ENCODE peak calls at places on chromosomes 11 and 22, in eight cellular contexts. P, B, G, M, Q, O, R and Z are unnamed samples.
A peak's percentile ranks its signal among the peaks of the same experiment; 100 is the strongest.

GRCh38 chr11:102187416-102188125 is 77.3 kb downstream of the YAP1 start:
- DNase-seq in P (no peak), B (no peak), G (peak; percentile 23), M (no peak), Q (no peak), O (peak; percentile 35), R (no peak), Z (no peak)

GRCh38 chr22:19270873-19271272 is 20.6 kb downstream of the CLTCL1 start:
- DNase-seq in P (no peak), B (no peak), G (no peak), M (no peak), Q (no peak), O (no peak), R (no peak), Z (no peak)

GRCh38 chr22:44116755-44117684 is 63.7 kb upstream of the PARVG start:
- DNase-seq in P (peak; percentile 52), B (no peak), G (no peak), M (no peak), Q (no peak), O (no peak), R (no peak), Z (no peak)

GRCh38 chr22:23248583-23248982 is 68.3 kb downstream of the BCR start:
- DNase-seq in P (no peak), B (no peak), G (peak; percentile 63), M (peak; percentile 58), Q (no peak), O (peak; percentile 63), R (no peak), Z (no peak)

GRCh38 chr22:48894064-48894671 is 933.5 kb downstream of the BRD1 start:
- DNase-seq in P (no peak), B (peak; percentile 47), G (no peak), M (peak; percentile 21), Q (peak; percentile 88), O (no peak), R (peak; percentile 45), Z (no peak)

GRCh38 chr11:10454506-10454901 is 560 bp upstream of the AMPD3 start:
- DNase-seq in P (no peak), B (no peak), G (no peak), M (no peak), Q (no peak), O (no peak), R (no peak), Z (no peak)

GRCh38 chr22:36998620-36999351 is 20.5 kb downstream of the TST start:
- DNase-seq in P (no peak), B (no peak), G (no peak), M (no peak), Q (no peak), O (peak; percentile 15), R (no peak), Z (no peak)

GRCh38 chr22:44360686-44361381 is 48.1 kb upstream of the SHISAL1 start:
- DNase-seq in P (peak; percentile 85), B (peak; percentile 67), G (no peak), M (peak; percentile 78), Q (no peak), O (peak; percentile 80), R (no peak), Z (no peak)

GRCh38 chr22:50738649-50739227 is 734 bp downstream of the ACR start:
- DNase-seq in P (no peak), B (peak; percentile 44), G (no peak), M (peak; percentile 15), Q (no peak), O (no peak), R (no peak), Z (no peak)

GRCh38 chr11:15307600-15307999 is 192.9 kb downstream of the INSC start:
- DNase-seq in P (no peak), B (no peak), G (peak; percentile 21), M (no peak), Q (no peak), O (no peak), R (no peak), Z (no peak)

GRCh38 chr22:45583504-45583903 is 80.8 kb downstream of the FBLN1 start:
- DNase-seq in P (no peak), B (no peak), G (no peak), M (no peak), Q (no peak), O (no peak), R (peak; percentile 51), Z (no peak)

GRCh38 chr11:133215529-133216230 is 316.6 kb downstream of the OPCML start:
- DNase-seq in P (no peak), B (no peak), G (no peak), M (no peak), Q (no peak), O (no peak), R (no peak), Z (no peak)

GRCh38 chr11:14015711-14016110 is 53.2 kb downstream of the SPON1 start:
- DNase-seq in P (no peak), B (no peak), G (peak; percentile 60), M (no peak), Q (no peak), O (peak; percentile 81), R (no peak), Z (no peak)

GRCh38 chr11:115523727-115524399 is 19.6 kb upstream of the CADM1 start:
- DNase-seq in P (no peak), B (no peak), G (no peak), M (no peak), Q (no peak), O (no peak), R (no peak), Z (no peak)

GRCh38 chr11:115521874-115522273 is 17.7 kb upstream of the CADM1 start:
- DNase-seq in P (no peak), B (no peak), G (no peak), M (no peak), Q (no peak), O (no peak), R (no peak), Z (no peak)

GRCh38 chr11:115525600-115526006 is 21.4 kb upstream of the CADM1 start:
- DNase-seq in P (no peak), B (no peak), G (no peak), M (no peak), Q (no peak), O (no peak), R (no peak), Z (no peak)

GRCh38 chr11:115522302-115522701 is 18.1 kb upstream of the CADM1 start:
- DNase-seq in P (no peak), B (no peak), G (no peak), M (no peak), Q (no peak), O (no peak), R (no peak), Z (no peak)

GRCh38 chr11:115524572-115524971 is 20.4 kb upstream of the CADM1 start:
- DNase-seq in P (no peak), B (no peak), G (no peak), M (no peak), Q (no peak), O (no peak), R (no peak), Z (no peak)
- TF ChIP-seq CTCF in P (no peak), B (no peak), G (no peak), M (no peak), Q (no peak), O (no peak), R (no peak), Z (no peak)

DNA sequence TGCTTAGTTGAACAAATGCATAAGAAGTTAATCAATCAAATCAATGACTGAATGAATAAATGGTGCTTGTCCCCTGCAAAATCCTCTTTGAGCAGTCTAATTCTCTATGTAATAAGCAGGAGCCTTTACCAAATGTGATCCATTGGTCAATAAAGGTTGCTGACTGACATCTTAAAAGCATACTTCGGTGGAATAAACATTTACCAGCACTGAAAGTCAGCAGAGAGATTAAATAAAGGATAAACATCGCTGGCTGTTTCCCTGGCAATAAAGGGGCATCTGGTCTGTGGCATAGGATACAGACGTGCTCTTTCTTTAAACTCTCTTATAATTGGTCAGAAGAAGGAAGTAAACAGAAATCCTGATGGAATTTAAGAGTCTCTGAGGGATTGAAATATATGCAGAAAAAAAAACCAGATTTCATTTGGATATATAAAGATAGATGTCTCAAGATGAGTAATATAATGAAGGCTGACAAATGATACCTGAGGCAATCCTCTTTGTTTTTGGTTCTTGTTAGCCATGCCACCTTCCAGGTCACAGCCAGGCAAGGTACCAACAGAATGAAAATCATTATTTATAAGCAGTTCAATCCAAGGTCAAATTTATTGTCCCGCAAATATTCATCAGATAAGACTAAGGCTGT is 578.4 kb upstream of the CCDC90B start:
- DNase-seq in P (no peak), B (no peak), G (no peak), M (no peak), Q (no peak), O (no peak), R (no peak), Z (no peak)
- TF ChIP-seq CTCF in P (no peak), B (no peak), G (no peak), M (no peak), Q (no peak), O (no peak), R (no peak), Z (no peak)

DNA sequence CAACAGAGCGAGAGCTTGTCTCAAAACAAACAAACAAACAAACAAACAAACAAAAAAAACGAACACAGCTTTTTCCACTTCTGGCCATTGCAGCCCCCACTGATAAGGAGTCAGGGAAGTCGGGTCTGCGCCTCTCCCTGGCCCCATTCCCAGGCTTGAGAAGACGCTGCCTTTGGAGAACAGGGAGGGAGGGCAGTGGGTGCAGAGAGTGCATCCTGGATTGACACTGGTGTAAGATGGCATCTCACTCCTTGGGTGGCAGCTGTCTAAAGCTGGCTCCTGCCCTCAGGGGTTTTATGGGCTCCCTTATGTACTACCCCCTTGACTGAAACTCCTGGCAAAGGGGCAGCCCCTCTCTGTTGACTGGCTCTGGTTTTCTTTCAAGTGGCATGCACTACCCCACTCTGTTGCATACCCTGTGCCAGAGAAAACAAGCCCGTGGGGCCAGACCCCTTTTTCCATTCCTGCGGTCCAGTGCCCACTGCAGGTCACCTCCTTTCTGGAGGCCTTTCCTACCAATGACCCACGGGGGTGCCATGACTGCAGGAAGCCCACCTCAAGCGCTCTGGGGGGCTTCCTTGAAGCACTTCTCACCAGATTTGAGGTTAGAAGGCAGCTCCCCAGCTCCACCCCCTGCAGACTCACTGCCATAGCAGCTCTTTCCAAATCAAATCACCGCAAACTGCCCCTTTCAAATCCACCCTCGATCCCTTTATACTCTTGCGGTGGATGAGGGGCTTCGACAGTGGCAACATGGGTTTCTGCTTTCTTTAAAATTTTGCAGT is 12.7 kb downstream of the DRAP1 start:
- DNase-seq in P (no peak), B (no peak), G (no peak), M (no peak), Q (no peak), O (no peak), R (peak; percentile 59), Z (no peak)
- TF ChIP-seq CTCF in P (no peak), B (no peak), G (no peak), M (no peak), Q (no peak), O (no peak), R (peak; percentile 30), Z (no peak)

DNA sequence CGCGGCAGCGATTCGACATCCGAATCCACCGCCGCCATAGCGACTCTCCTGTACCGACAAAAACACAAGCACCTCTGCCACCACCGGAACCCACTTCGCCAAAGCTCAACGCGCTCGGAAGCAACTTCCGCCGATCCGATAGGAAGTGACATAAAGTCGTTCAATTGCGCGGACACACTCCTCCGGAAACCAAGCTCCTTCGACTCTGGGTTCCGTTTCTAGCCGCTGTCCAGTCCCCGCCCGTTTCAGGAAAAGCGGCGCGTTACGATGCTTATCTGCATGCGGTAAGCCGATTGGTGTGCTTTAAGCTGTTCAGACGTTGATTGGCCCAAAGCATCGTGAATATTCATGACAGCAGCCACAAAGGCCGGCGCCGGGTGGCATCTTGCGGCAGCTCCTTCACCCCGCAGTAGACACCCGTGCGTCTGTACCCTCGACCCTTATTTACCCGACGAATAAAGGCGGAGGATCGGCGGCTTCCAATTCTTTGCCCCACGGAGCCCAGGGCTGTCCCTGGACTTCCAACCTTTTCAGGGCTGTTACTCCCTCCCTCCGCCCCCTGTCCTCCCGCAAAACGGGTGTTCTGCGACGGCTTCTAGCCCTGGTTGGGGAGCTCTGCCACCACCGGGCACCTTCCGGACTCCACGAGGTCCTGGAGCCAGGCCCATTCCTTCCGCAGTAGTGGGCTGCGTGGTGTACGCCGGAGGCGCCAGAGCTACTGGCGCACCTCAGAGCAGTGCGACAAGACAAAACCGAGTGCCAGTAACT is at the start of gene TUT1:
- DNase-seq in P (peak; percentile 99), B (peak; percentile 96), G (peak; percentile 100), M (peak; percentile 97), Q (no peak), O (peak; percentile 99), R (peak; percentile 96), Z (peak; percentile 91)
- TF ChIP-seq CTCF in P (no peak), B (no peak), G (no peak), M (no peak), Q (peak; percentile 10), O (no peak), R (no peak), Z (no peak)